ENCODE peak calls at places on chromosomes 11 and 22, in six cellular contexts. S, J, C, D, I and T are unnamed samples.

GRCh38 chr11:94132152-94132558 is 3.5 kb downstream of the PANX1 start:
- DNase-seq in S (no peak), J (no peak), C (no peak), D (peak), I (no peak), T (no peak)

GRCh38 chr11:131095501-131096185 is 179.4 kb upstream of the SNX19 start:
- DNase-seq in S (no peak), J (no peak), C (no peak), D (no peak), I (no peak), T (no peak)

GRCh38 chr22:19228174-19228573 is 49.6 kb upstream of the SLC25A1 start:
- DNase-seq in S (no peak), J (no peak), C (no peak), D (no peak), I (no peak), T (no peak)

GRCh38 chr22:37043828-37044538 is 7.6 kb upstream of the KCTD17 start:
- DNase-seq in S (no peak), J (peak), C (peak), D (peak), I (peak), T (no peak)

GRCh38 chr11:119414734-119415133 is 8.2 kb downstream of the THY1 start:
- DNase-seq in S (no peak), J (no peak), C (no peak), D (no peak), I (no peak), T (no peak)

GRCh38 chr22:38921126-38921525 is 36.3 kb upstream of the APOBEC3A start:
- DNase-seq in S (no peak), J (no peak), C (peak), D (no peak), I (no peak), T (no peak)

GRCh38 chr11:75350743-75351540 is 519 bp downstream of the ARRB1 start:
- DNase-seq in S (no peak), J (peak), C (no peak), D (peak), I (peak), T (no peak)

GRCh38 chr11:94854770-94855633 is 86.8 kb downstream of the AMOTL1 start:
- DNase-seq in S (no peak), J (no peak), C (no peak), D (no peak), I (no peak), T (no peak)

GRCh38 chr22:30649430-30650007 is 13.9 kb downstream of the SLC35E4 start:
- DNase-seq in S (no peak), J (no peak), C (peak), D (peak), I (peak), T (no peak)

GRCh38 chr22:31271026-31271425 is 21.3 kb downstream of the PIK3IP1 start:
- DNase-seq in S (no peak), J (no peak), C (no peak), D (no peak), I (no peak), T (no peak)

GRCh38 chr22:29702025-29702930 is 17.5 kb upstream of the CABP7 start:
- DNase-seq in S (no peak), J (peak), C (no peak), D (no peak), I (no peak), T (no peak)

GRCh38 chr11:77506857-77507256 is 33.0 kb upstream of the PAK1 start:
- DNase-seq in S (no peak), J (peak), C (peak), D (peak), I (no peak), T (no peak)

GRCh38 chr11:106228996-106229395 is 151.5 kb downstream of the AASDHPPT start:
- DNase-seq in S (no peak), J (no peak), C (no peak), D (no peak), I (no peak), T (no peak)

GRCh38 chr11:125110506-125110905 is 920 bp downstream of the TMEM218 start:
- DNase-seq in S (no peak), J (no peak), C (no peak), D (no peak), I (no peak), T (no peak)

GRCh38 chr22:32202539-32203180 is 2.2 kb downstream of the RFPL2 start:
- DNase-seq in S (no peak), J (peak), C (peak), D (peak), I (peak), T (no peak)

GRCh38 chr11:92762175-92762574 is 207.3 kb upstream of the MTNR1B start:
- DNase-seq in S (no peak), J (no peak), C (no peak), D (no peak), I (no peak), T (no peak)

GRCh38 chr11:69939551-69940245 is 120.5 kb upstream of the FGF3 start:
- DNase-seq in S (no peak), J (peak), C (no peak), D (peak), I (no peak), T (no peak)

GRCh38 chr11:40388097-40388818 is 1071.2 kb downstream of the LRRC4C start:
- DNase-seq in S (no peak), J (no peak), C (no peak), D (no peak), I (no peak), T (no peak)

GRCh38 chr11:8768625-8769333 is 86.2 kb downstream of the RPL27A start:
- DNase-seq in S (no peak), J (no peak), C (peak), D (no peak), I (peak), T (no peak)

GRCh38 chr11:118536726-118537125 is 5.7 kb downstream of the TMEM25 start:
- DNase-seq in S (no peak), J (no peak), C (no peak), D (no peak), I (no peak), T (no peak)

GRCh38 chr11:57502376-57502775 is 13.1 kb downstream of the SLC43A1 start:
- DNase-seq in S (no peak), J (no peak), C (no peak), D (no peak), I (no peak), T (no peak)
- H3K27ac ChIP-seq in S (no peak), J (no peak), C (no peak), D (no peak), I (no peak), T (no peak)

GRCh38 chr11:32331792-32332191 is 103.5 kb downstream of the WT1 start:
- DNase-seq in S (no peak), J (no peak), C (no peak), D (no peak), I (no peak), T (no peak)
- H3K9ac ChIP-seq in S (no peak), J (no peak), C (no peak), D (no peak), I (no peak), T (no peak)

GRCh38 chr11:83025267-83025704 is 46.4 kb downstream of the RAB30 start:
- DNase-seq in S (no peak), J (no peak), C (no peak), D (peak), I (no peak), T (peak)
- TF ChIP-seq POLR2AphosphoS5 in S (no peak), J (no peak), C (no peak), D (no peak), I (no peak), T (no peak)

GRCh38 chr11:11578542-11578941 is 43.3 kb downstream of the GALNT18 start:
- DNase-seq in S (no peak), J (no peak), C (no peak), D (no peak), I (no peak), T (no peak)
- H3K27ac ChIP-seq in S (no peak), J (no peak), C (no peak), D (no peak), I (no peak), T (no peak)

DNA sequence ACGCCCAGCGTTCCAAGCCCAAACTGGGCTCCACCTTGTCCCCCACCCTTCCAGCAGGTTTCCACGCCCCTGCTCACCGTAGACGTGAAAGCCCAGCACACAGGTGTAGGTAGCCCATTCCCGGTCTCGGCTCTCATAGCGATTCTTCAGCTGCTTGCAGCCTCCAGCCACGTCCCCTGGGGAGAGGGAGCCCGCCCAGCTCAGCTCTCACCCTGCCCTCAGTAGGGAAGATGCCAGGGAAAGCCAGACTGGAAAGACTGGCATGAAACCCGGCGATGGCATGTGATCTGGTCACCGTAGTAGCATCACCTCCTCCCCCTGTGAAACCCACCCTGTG is 1.4 kb upstream of the MTA2 start:
- DNase-seq in S (no peak), J (no peak), C (no peak), D (no peak), I (no peak), T (no peak)
- H3K9ac ChIP-seq in S (no peak), J (no peak), C (no peak), D (no peak), I (no peak), T (no peak)

GRCh38 chr11:48041877-48042698 is 61.7 kb downstream of the PTPRJ start:
- DNase-seq in S (no peak), J (no peak), C (no peak), D (no peak), I (no peak), T (no peak)
- TF ChIP-seq POLR2AphosphoS5 in S (no peak), J (no peak), C (no peak), D (no peak), I (no peak), T (no peak)

DNA sequence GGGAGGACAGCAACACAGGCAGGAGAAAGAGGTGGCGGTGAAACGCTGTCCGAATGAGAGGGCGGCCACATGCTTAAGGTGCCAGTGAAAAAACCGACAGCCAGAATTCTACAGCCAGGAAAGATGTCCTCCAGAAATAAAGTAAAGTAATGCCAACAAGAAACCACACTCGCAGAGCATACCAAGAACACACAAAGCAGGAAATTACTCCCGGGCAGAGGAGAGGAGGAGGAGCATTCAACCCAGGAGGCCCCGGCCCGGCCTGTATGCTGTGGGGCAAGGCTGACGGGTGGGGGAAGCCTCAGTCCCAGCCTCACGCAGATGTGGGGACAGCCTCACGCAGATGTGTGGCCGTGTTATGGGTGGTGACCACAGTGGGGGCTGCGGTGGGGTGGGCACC is 28.0 kb downstream of the CHID1 start:
- DNase-seq in S (no peak), J (no peak), C (no peak), D (no peak), I (no peak), T (peak)
- H3K27ac ChIP-seq in S (no peak), J (no peak), C (no peak), D (no peak), I (no peak), T (peak)